ENCODE peak calls at places on chromosomes 3 and 15, in nine cellular contexts. Z, F, X, N, W, I, E, G and A are unnamed samples.

GRCh38 chr3:66450389-66451022 is 50.3 kb downstream of the LRIG1 start:
- DNase-seq in W (no peak), F (no peak), E (peak), I (no peak), Z (no peak), N (peak), X (no peak), G (no peak), A (no peak)

GRCh38 chr3:37510749-37511148 is 336.4 kb upstream of the LRRFIP2 start:
- DNase-seq in F (no peak), Z (no peak), X (no peak), I (no peak), G (no peak), E (no peak), W (no peak), N (no peak), A (no peak)

GRCh38 chr15:83282859-83283812 is 1.3 kb downstream of the BNC1 start:
- DNase-seq in G (no peak), F (no peak), E (peak), I (peak), N (peak), Z (no peak), X (no peak), W (no peak), A (no peak)

GRCh38 chr3:31522152-31522551 is 10.6 kb upstream of the STT3B start:
- DNase-seq in W (no peak), Z (no peak), E (no peak), I (no peak), X (no peak), N (no peak), F (no peak), G (no peak), A (no peak)

GRCh38 chr15:41882689-41883483 is 11.0 kb downstream of the SPTBN5 start:
- DNase-seq in X (no peak), W (no peak), E (no peak), I (no peak), Z (no peak), G (no peak), N (no peak), F (no peak), A (no peak)

GRCh38 chr3:132549890-132550578 is 47.0 kb upstream of the ACKR4 start:
- DNase-seq in N (peak), X (no peak), Z (no peak), F (no peak), I (no peak), E (peak), G (no peak), W (no peak), A (no peak)

GRCh38 chr15:96324192-96324895 is 6.2 kb upstream of the NR2F2 start:
- DNase-seq in I (no peak), W (no peak), N (no peak), G (no peak), Z (no peak), F (no peak), X (no peak), E (peak), A (no peak)

GRCh38 chr15:91302588-91303439 is 202.8 kb downstream of the SV2B start:
- DNase-seq in F (peak), G (no peak), E (peak), X (no peak), Z (no peak), I (peak), N (peak), W (no peak), A (peak)

GRCh38 chr15:55587321-55588069 is 650 bp downstream of the PYGO1 start:
- DNase-seq in W (no peak), F (peak), E (peak), I (peak), X (peak), N (peak), G (no peak), Z (no peak), A (peak)

GRCh38 chr3:47405820-47406761 is 25.3 kb downstream of the PTPN23 start:
- DNase-seq in N (no peak), I (no peak), E (no peak), W (no peak), F (no peak), X (no peak), G (no peak), Z (no peak), A (no peak)

GRCh38 chr3:36444909-36445308 is 64.6 kb downstream of the STAC start:
- DNase-seq in G (no peak), E (no peak), F (no peak), X (no peak), I (no peak), Z (no peak), N (peak), W (no peak), A (no peak)

GRCh38 chr15:50046868-50047267 is 72.2 kb downstream of the ATP8B4 start:
- DNase-seq in N (peak), G (no peak), F (no peak), X (no peak), I (peak), W (no peak), E (peak), Z (no peak), A (no peak)